ENCODE peak calls at places on chromosomes 11 and 22, in six cellular contexts. One of them, this sample, is unnamed.

GRCh38 chr22:48104786-48105185 is 1342.3 kb downstream of the TBC1D22A start:
- DNase-seq in IMR-90: no peak
- DNase-seq in psoas muscle: no peak
- DNase-seq in dorsolateral prefrontal cortex: peak
- DNase-seq in GM12865: no peak
- DNase-seq in astrocyte of the cerebellum: no peak
- DNase-seq in this sample: no peak

GRCh38 chr11:88704505-88704904 is 361.3 kb downstream of the GRM5 start:
- DNase-seq in IMR-90: peak
- DNase-seq in psoas muscle: no peak
- DNase-seq in dorsolateral prefrontal cortex: no peak
- DNase-seq in GM12865: no peak
- DNase-seq in astrocyte of the cerebellum: peak
- DNase-seq in this sample: no peak

GRCh38 chr11:86805873-86806310 is 5.5 kb downstream of the PRSS23 start:
- DNase-seq in IMR-90: no peak
- DNase-seq in psoas muscle: no peak
- DNase-seq in dorsolateral prefrontal cortex: no peak
- DNase-seq in GM12865: peak
- DNase-seq in astrocyte of the cerebellum: no peak
- DNase-seq in this sample: no peak

GRCh38 chr11:13110929-13111812 is 102.1 kb downstream of the RASSF10 start:
- DNase-seq in IMR-90: peak
- DNase-seq in psoas muscle: no peak
- DNase-seq in dorsolateral prefrontal cortex: no peak
- DNase-seq in GM12865: peak
- DNase-seq in astrocyte of the cerebellum: no peak
- DNase-seq in this sample: no peak

GRCh38 chr11:65915821-65916251 is 3.0 kb downstream of the C11orf68 start:
- DNase-seq in IMR-90: peak
- DNase-seq in psoas muscle: peak
- DNase-seq in dorsolateral prefrontal cortex: peak
- DNase-seq in GM12865: no peak
- DNase-seq in astrocyte of the cerebellum: peak
- DNase-seq in this sample: peak

GRCh38 chr22:29313126-29314071 is 2.1 kb downstream of the RASL10A start:
- DNase-seq in IMR-90: no peak
- DNase-seq in psoas muscle: peak
- DNase-seq in dorsolateral prefrontal cortex: no peak
- DNase-seq in GM12865: no peak
- DNase-seq in astrocyte of the cerebellum: no peak
- DNase-seq in this sample: peak

GRCh38 chr11:12200359-12201015 is 90.1 kb downstream of the MICAL2 start:
- DNase-seq in IMR-90: peak
- DNase-seq in psoas muscle: peak
- DNase-seq in dorsolateral prefrontal cortex: no peak
- DNase-seq in GM12865: no peak
- DNase-seq in astrocyte of the cerebellum: no peak
- DNase-seq in this sample: no peak

GRCh38 chr11:86447763-86448480 is 73.2 kb downstream of the CCDC81 start:
- DNase-seq in IMR-90: no peak
- DNase-seq in psoas muscle: no peak
- DNase-seq in dorsolateral prefrontal cortex: no peak
- DNase-seq in GM12865: peak
- DNase-seq in astrocyte of the cerebellum: no peak
- DNase-seq in this sample: no peak

GRCh38 chr22:22201185-22201924 is 43.2 kb upstream of the VPREB1 start:
- DNase-seq in IMR-90: peak
- DNase-seq in psoas muscle: no peak
- DNase-seq in dorsolateral prefrontal cortex: no peak
- DNase-seq in GM12865: peak
- DNase-seq in astrocyte of the cerebellum: no peak
- DNase-seq in this sample: no peak

GRCh38 chr22:41540365-41540764 is 3.9 kb downstream of the POLR3H start:
- DNase-seq in IMR-90: no peak
- DNase-seq in psoas muscle: no peak
- DNase-seq in dorsolateral prefrontal cortex: no peak
- DNase-seq in GM12865: no peak
- DNase-seq in astrocyte of the cerebellum: no peak
- DNase-seq in this sample: no peak

GRCh38 chr11:133619973-133620372 is 87.7 kb upstream of the OPCML start:
- DNase-seq in IMR-90: no peak
- DNase-seq in psoas muscle: no peak
- DNase-seq in dorsolateral prefrontal cortex: no peak
- DNase-seq in GM12865: peak
- DNase-seq in astrocyte of the cerebellum: no peak
- DNase-seq in this sample: no peak

GRCh38 chr11:102448869-102449224 is 3.7 kb downstream of the TMEM123 start:
- DNase-seq in IMR-90: no peak
- DNase-seq in psoas muscle: no peak
- DNase-seq in dorsolateral prefrontal cortex: no peak
- DNase-seq in GM12865: no peak
- DNase-seq in astrocyte of the cerebellum: no peak
- DNase-seq in this sample: no peak

GRCh38 chr11:26608507-26609146 is 36.6 kb upstream of the MUC15 start:
- DNase-seq in IMR-90: no peak
- DNase-seq in psoas muscle: no peak
- DNase-seq in dorsolateral prefrontal cortex: no peak
- DNase-seq in GM12865: peak
- DNase-seq in astrocyte of the cerebellum: no peak
- DNase-seq in this sample: no peak

GRCh38 chr11:94528551-94528950 is 15.2 kb upstream of the FUT4 start:
- DNase-seq in IMR-90: no peak
- DNase-seq in psoas muscle: no peak
- DNase-seq in dorsolateral prefrontal cortex: no peak
- DNase-seq in GM12865: no peak
- DNase-seq in astrocyte of the cerebellum: no peak
- DNase-seq in this sample: no peak

GRCh38 chr11:48006301-48006992 is 26.1 kb downstream of the PTPRJ start:
- DNase-seq in IMR-90: peak
- DNase-seq in psoas muscle: no peak
- DNase-seq in dorsolateral prefrontal cortex: no peak
- DNase-seq in GM12865: peak
- DNase-seq in astrocyte of the cerebellum: no peak
- DNase-seq in this sample: no peak

GRCh38 chr11:88335284-88335683 is 2.3 kb downstream of the CTSC start:
- DNase-seq in IMR-90: no peak
- DNase-seq in psoas muscle: no peak
- DNase-seq in dorsolateral prefrontal cortex: no peak
- DNase-seq in GM12865: no peak
- DNase-seq in astrocyte of the cerebellum: no peak
- DNase-seq in this sample: no peak

GRCh38 chr11:35144103-35144741 is 5.3 kb downstream of the CD44 start:
- DNase-seq in IMR-90: peak
- DNase-seq in psoas muscle: no peak
- DNase-seq in dorsolateral prefrontal cortex: no peak
- DNase-seq in GM12865: peak
- DNase-seq in astrocyte of the cerebellum: peak
- DNase-seq in this sample: no peak

GRCh38 chr11:62472063-62472884 is 53.4 kb downstream of the SCGB1A1 start:
- DNase-seq in IMR-90: peak
- DNase-seq in psoas muscle: no peak
- DNase-seq in dorsolateral prefrontal cortex: no peak
- DNase-seq in GM12865: no peak
- DNase-seq in astrocyte of the cerebellum: no peak
- DNase-seq in this sample: no peak

GRCh38 chr11:117187428-117187798 is 8.9 kb downstream of the SIDT2 start:
- DNase-seq in IMR-90: no peak
- DNase-seq in psoas muscle: peak
- DNase-seq in dorsolateral prefrontal cortex: no peak
- DNase-seq in GM12865: no peak
- DNase-seq in astrocyte of the cerebellum: no peak
- DNase-seq in this sample: no peak

GRCh38 chr11:58625826-58626460 is 3.5 kb downstream of the CNTF start:
- DNase-seq in IMR-90: peak
- DNase-seq in psoas muscle: no peak
- DNase-seq in dorsolateral prefrontal cortex: no peak
- DNase-seq in GM12865: no peak
- DNase-seq in astrocyte of the cerebellum: no peak
- DNase-seq in this sample: no peak

GRCh38 chr11:95170294-95170693 is 60.7 kb downstream of the SESN3 start:
- DNase-seq in IMR-90: no peak
- DNase-seq in psoas muscle: no peak
- DNase-seq in dorsolateral prefrontal cortex: no peak
- DNase-seq in GM12865: no peak
- DNase-seq in astrocyte of the cerebellum: no peak
- DNase-seq in this sample: no peak

GRCh38 chr11:120169981-120170698 is 32.2 kb upstream of the TRIM29 start:
- DNase-seq in IMR-90: no peak
- DNase-seq in psoas muscle: no peak
- DNase-seq in dorsolateral prefrontal cortex: no peak
- DNase-seq in GM12865: no peak
- DNase-seq in astrocyte of the cerebellum: no peak
- DNase-seq in this sample: no peak

GRCh38 chr22:42337356-42337755 is 66.9 kb upstream of the TCF20 start:
- DNase-seq in IMR-90: no peak
- DNase-seq in psoas muscle: no peak
- DNase-seq in dorsolateral prefrontal cortex: no peak
- DNase-seq in GM12865: no peak
- DNase-seq in astrocyte of the cerebellum: no peak
- DNase-seq in this sample: no peak

GRCh38 chr11:12529793-12530192 is 144.4 kb upstream of the TEAD1 start:
- DNase-seq in IMR-90: peak
- DNase-seq in psoas muscle: no peak
- DNase-seq in dorsolateral prefrontal cortex: no peak
- DNase-seq in GM12865: no peak
- DNase-seq in astrocyte of the cerebellum: no peak
- DNase-seq in this sample: no peak

GRCh38 chr11:133498969-133499368 is 33.3 kb downstream of the OPCML start:
- DNase-seq in IMR-90: no peak
- DNase-seq in psoas muscle: no peak
- DNase-seq in dorsolateral prefrontal cortex: no peak
- DNase-seq in GM12865: no peak
- DNase-seq in astrocyte of the cerebellum: no peak
- DNase-seq in this sample: no peak

GRCh38 chr22:38298312-38299000 is 18.8 kb downstream of the CSNK1E start:
- DNase-seq in IMR-90: peak
- DNase-seq in psoas muscle: peak
- DNase-seq in dorsolateral prefrontal cortex: no peak
- DNase-seq in GM12865: peak
- DNase-seq in astrocyte of the cerebellum: peak
- DNase-seq in this sample: no peak

DNA sequence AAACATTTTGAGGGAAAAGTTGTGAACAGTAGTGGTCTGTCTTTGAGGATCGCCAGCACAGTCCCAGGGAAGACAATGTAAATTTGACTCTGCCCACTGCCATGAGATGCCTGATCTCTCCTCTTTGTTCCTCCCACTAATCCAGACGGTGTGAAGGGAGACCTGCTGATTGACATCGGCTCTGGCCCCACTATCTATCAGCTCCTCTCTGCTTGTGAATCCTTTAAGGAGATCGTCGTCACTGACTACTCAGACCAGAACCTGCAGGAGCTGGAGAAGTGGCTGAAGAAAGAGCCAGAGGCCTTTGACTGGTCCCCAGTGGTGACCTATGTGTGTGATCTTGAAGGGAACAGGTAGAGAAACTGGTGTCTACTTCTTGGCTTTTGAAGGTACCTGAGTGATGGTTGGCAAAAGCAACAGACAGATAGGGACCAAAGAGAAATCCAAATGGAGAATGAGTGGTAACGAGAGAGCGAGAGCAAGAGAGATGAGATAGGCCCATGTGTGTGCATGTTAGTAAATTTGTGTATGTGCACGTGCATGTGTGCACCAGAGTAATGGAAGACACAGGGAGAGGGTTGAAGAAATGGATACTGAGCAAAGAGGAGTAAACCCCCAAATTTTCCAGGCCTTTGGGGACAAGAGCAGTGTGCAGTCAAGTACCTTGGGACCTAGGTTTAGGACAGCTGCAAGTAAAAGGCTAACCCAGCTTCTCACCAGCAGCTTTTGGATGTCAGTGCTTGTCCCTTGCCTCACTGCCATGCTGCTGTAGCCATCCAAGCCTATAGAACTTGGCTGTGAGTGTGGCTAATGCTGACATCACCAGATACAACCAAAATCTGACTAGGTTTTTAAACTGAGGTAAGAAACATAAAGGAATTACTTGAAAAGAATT is 1.9 kb downstream of the NNMT start:
- DNase-seq in IMR-90: no peak
- DNase-seq in psoas muscle: no peak
- DNase-seq in dorsolateral prefrontal cortex: no peak
- DNase-seq in GM12865: no peak
- DNase-seq in astrocyte of the cerebellum: no peak
- DNase-seq in this sample: no peak
- H3K4me3 ChIP-seq in IMR-90: peak
- H3K4me3 ChIP-seq in psoas muscle: peak
- H3K4me3 ChIP-seq in dorsolateral prefrontal cortex: no peak
- H3K4me3 ChIP-seq in GM12865: no peak
- H3K4me3 ChIP-seq in astrocyte of the cerebellum: peak
- H3K4me3 ChIP-seq in this sample: peak

GRCh38 chr11:29352273-29352672 is 664.6 kb downstream of the KCNA4 start:
- DNase-seq in IMR-90: peak
- DNase-seq in psoas muscle: no peak
- DNase-seq in dorsolateral prefrontal cortex: no peak
- DNase-seq in GM12865: no peak
- DNase-seq in astrocyte of the cerebellum: no peak
- DNase-seq in this sample: no peak

DNA sequence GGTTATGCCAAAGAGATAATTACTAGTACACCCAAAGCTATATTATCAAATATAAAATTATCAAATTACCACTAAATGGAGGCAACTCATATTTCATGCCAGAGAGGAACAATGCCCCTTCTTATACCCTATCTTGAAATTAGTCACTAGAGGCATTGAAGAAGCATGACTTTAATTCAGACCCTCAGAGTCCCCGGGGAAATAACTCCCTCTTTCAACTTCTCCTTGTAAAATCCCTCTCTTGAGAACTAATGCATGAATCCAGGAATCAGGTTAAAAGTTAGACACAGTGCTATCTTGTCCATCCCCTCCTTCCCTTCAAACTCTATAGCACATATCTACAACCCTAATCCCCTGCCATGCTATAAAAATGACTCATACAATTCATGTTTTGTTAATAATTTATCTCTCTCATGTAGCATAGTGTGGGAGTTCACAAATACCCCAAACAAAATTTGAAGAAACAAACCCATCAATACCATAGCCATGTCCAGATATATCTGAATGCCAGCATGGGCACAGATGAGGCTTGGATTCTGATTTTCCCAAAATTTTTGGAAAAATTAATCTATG is 665.4 kb downstream of the KCNA4 start:
- DNase-seq in IMR-90: no peak
- DNase-seq in psoas muscle: no peak
- DNase-seq in dorsolateral prefrontal cortex: no peak
- DNase-seq in GM12865: no peak
- DNase-seq in astrocyte of the cerebellum: no peak
- DNase-seq in this sample: no peak
- H3K4me3 ChIP-seq in IMR-90: no peak
- H3K4me3 ChIP-seq in psoas muscle: no peak
- H3K4me3 ChIP-seq in dorsolateral prefrontal cortex: no peak
- H3K4me3 ChIP-seq in GM12865: no peak
- H3K4me3 ChIP-seq in astrocyte of the cerebellum: no peak
- H3K4me3 ChIP-seq in this sample: no peak

GRCh38 chr11:121422675-121423074 is 29.4 kb upstream of the SORL1 start:
- DNase-seq in IMR-90: no peak
- DNase-seq in psoas muscle: no peak
- DNase-seq in dorsolateral prefrontal cortex: no peak
- DNase-seq in GM12865: peak
- DNase-seq in astrocyte of the cerebellum: no peak
- DNase-seq in this sample: no peak
- H3K4me3 ChIP-seq in IMR-90: no peak
- H3K4me3 ChIP-seq in psoas muscle: no peak
- H3K4me3 ChIP-seq in dorsolateral prefrontal cortex: no peak
- H3K4me3 ChIP-seq in GM12865: no peak
- H3K4me3 ChIP-seq in astrocyte of the cerebellum: no peak
- H3K4me3 ChIP-seq in this sample: no peak

GRCh38 chr11:72239849-72240460 is 4.0 kb downstream of the PHOX2A start:
- DNase-seq in IMR-90: no peak
- DNase-seq in psoas muscle: peak
- DNase-seq in dorsolateral prefrontal cortex: no peak
- DNase-seq in GM12865: no peak
- DNase-seq in astrocyte of the cerebellum: no peak
- DNase-seq in this sample: peak
- H3K4me3 ChIP-seq in IMR-90: no peak
- H3K4me3 ChIP-seq in psoas muscle: peak
- H3K4me3 ChIP-seq in dorsolateral prefrontal cortex: peak
- H3K4me3 ChIP-seq in GM12865: no peak
- H3K4me3 ChIP-seq in astrocyte of the cerebellum: peak
- H3K4me3 ChIP-seq in this sample: peak